ENCODE peak calls at places on chromosome 10, in ten cellular contexts. Z is naive B cell; I is stimulated activated CD4-positive, alpha-beta T cell treated with anti-CD3 and anti-CD28 coated beads, Interleukin-2, amount 100 ng/mL, for 24 hours; O is T-helper 9 cell; A is upper lobe of right lung; V is HS-27A; C is uterus; N is ovary; J is ureter; R is activated naive CD8-positive, alpha-beta T cell treated with anti-CD3 and anti-CD28 coated beads, Interleukin-2, amount 50 U/mL, for 24 hours. D is an unnamed sample.

GRCh38 chr10:45444976-45445898 is 71.2 kb downstream of the ALOX5 start:
- DNase-seq in Z (no peak), I (no peak), O (no peak), A (no peak), V (no peak), C (no peak), N (no peak), J (no peak), R (no peak), D (no peak)

GRCh38 chr10:11016959-11017574 is 605 bp upstream of the CELF2 start:
- DNase-seq in Z (no peak), I (no peak), O (no peak), A (no peak), V (no peak), C (no peak), N (no peak), J (no peak), R (no peak), D (no peak)

GRCh38 chr10:95246582-95247051 is 44.2 kb downstream of the PDLIM1 start:
- DNase-seq in Z (peak; percentile 69), I (peak; percentile 73), O (peak; percentile 48), A (peak; percentile 67), V (no peak), C (peak; percentile 69), N (peak; percentile 53), J (peak; percentile 72), R (peak; percentile 75), D (peak; percentile 64)

GRCh38 chr10:71337219-71337625 is 18.2 kb downstream of the SLC29A3 start:
- DNase-seq in Z (no peak), I (no peak), O (no peak), A (no peak), V (no peak), C (no peak), N (no peak), J (no peak), R (no peak), D (no peak)

GRCh38 chr10:113557389-113558321 is 4.8 kb downstream of the HABP2 start:
- DNase-seq in Z (no peak), I (no peak), O (no peak), A (no peak), V (no peak), C (no peak), N (peak; percentile 39), J (peak; percentile 54), R (no peak), D (no peak)

GRCh38 chr10:122288917-122289316 is 17.8 kb downstream of the BTBD16 start:
- DNase-seq in Z (no peak), I (no peak), O (no peak), A (no peak), V (no peak), C (no peak), N (no peak), J (no peak), R (no peak), D (no peak)

GRCh38 chr10:104109908-104110662 is 11.9 kb upstream of the SFR1 start:
- DNase-seq in Z (no peak), I (no peak), O (no peak), A (no peak), V (no peak), C (no peak), N (no peak), J (no peak), R (no peak), D (no peak)

GRCh38 chr10:102644066-102644645 is at the start of gene TRIM8:
- DNase-seq in Z (peak; percentile 64), I (peak; percentile 67), O (peak; percentile 40), A (peak; percentile 82), V (no peak), C (peak; percentile 50), N (peak; percentile 54), J (no peak), R (peak; percentile 66), D (no peak)

GRCh38 chr10:63217120-63217605 is 84.0 kb downstream of the NRBF2 start:
- DNase-seq in Z (peak; percentile 51), I (no peak), O (no peak), A (no peak), V (no peak), C (no peak), N (no peak), J (no peak), R (no peak), D (no peak)

GRCh38 chr10:121484401-121484800 is 113.8 kb downstream of the FGFR2 start:
- DNase-seq in Z (no peak), I (no peak), O (no peak), A (no peak), V (no peak), C (no peak), N (no peak), J (no peak), R (no peak), D (no peak)

GRCh38 chr10:86346169-86346793 is 20.3 kb downstream of the GRID1 start:
- DNase-seq in Z (no peak), I (no peak), O (no peak), A (peak; percentile 60), V (no peak), C (no peak), N (no peak), J (no peak), R (no peak), D (no peak)

GRCh38 chr10:92957223-92958010 is 103.2 kb upstream of the CYP26C1 start:
- DNase-seq in Z (no peak), I (no peak), O (no peak), A (no peak), V (no peak), C (no peak), N (no peak), J (no peak), R (no peak), D (no peak)

GRCh38 chr10:122126763-122127659 is 138.0 kb downstream of the TACC2 start:
- DNase-seq in Z (no peak), I (no peak), O (no peak), A (no peak), V (peak; percentile 77), C (peak; percentile 41), N (peak; percentile 52), J (no peak), R (no peak), D (no peak)

GRCh38 chr10:86753638-86754434 is 2.6 kb upstream of the BMPR1A start:
- DNase-seq in Z (no peak), I (no peak), O (no peak), A (peak; percentile 67), V (no peak), C (no peak), N (no peak), J (no peak), R (no peak), D (no peak)

GRCh38 chr10:49564461-49565009 is 25.6 kb upstream of the ERCC6 start:
- DNase-seq in Z (no peak), I (no peak), O (no peak), A (no peak), V (no peak), C (no peak), N (no peak), J (no peak), R (no peak), D (no peak)

GRCh38 chr10:13739178-13739577 is 152.4 kb downstream of the PRPF18 start:
- DNase-seq in Z (no peak), I (no peak), O (no peak), A (no peak), V (no peak), C (no peak), N (no peak), J (no peak), R (no peak), D (no peak)

GRCh38 chr10:125482108-125482507 is 200.9 kb downstream of the TEX36 start:
- DNase-seq in Z (no peak), I (no peak), O (no peak), A (no peak), V (no peak), C (no peak), N (no peak), J (no peak), R (no peak), D (no peak)

GRCh38 chr10:114045071-114045737 is 1.5 kb downstream of the ADRB1 start:
- DNase-seq in Z (peak; percentile 44), I (peak; percentile 20), O (no peak), A (peak; percentile 76), V (no peak), C (no peak), N (no peak), J (no peak), R (peak; percentile 15), D (no peak)

GRCh38 chr10:23095966-23096813 is 811 bp downstream of the MSRB2 start:
- DNase-seq in Z (peak; percentile 16), I (peak; percentile 35), O (peak; percentile 6), A (peak; percentile 72), V (no peak), C (peak; percentile 53), N (peak; percentile 68), J (peak; percentile 58), R (peak; percentile 25), D (peak; percentile 21)

GRCh38 chr10:34311679-34312078 is 503.4 kb downstream of the PARD3 start:
- DNase-seq in Z (no peak), I (no peak), O (no peak), A (no peak), V (no peak), C (no peak), N (no peak), J (no peak), R (no peak), D (no peak)

GRCh38 chr10:72893136-72893798 is at the start of gene OIT3:
- DNase-seq in Z (no peak), I (no peak), O (no peak), A (no peak), V (no peak), C (no peak), N (no peak), J (no peak), R (no peak), D (no peak)